ENCODE peak calls at places on chromosome 9, in seven cellular contexts. One of them, this sample, is unnamed.

GRCh38 chr9:131618071-131618479 is 72.8 kb downstream of the PRRT1B start:
- DNase-seq in neural progenitor cell: no peak
- DNase-seq in left ventricle myocardium inferior: peak; percentile 75
- DNase-seq in heart left ventricle: peak; percentile 76
- DNase-seq in HFF-Myc: no peak
- DNase-seq in cardiac muscle cell: peak; percentile 52
- DNase-seq in CD4-positive, alpha-beta memory T cell: no peak
- DNase-seq in this sample: no peak

GRCh38 chr9:125632321-125633115 is 74.5 kb downstream of the MAPKAP1 start:
- DNase-seq in neural progenitor cell: no peak
- DNase-seq in left ventricle myocardium inferior: no peak
- DNase-seq in heart left ventricle: no peak
- DNase-seq in HFF-Myc: no peak
- DNase-seq in cardiac muscle cell: no peak
- DNase-seq in CD4-positive, alpha-beta memory T cell: no peak
- DNase-seq in this sample: no peak

GRCh38 chr9:127928232-127929043 is 2.1 kb downstream of the PIP5KL1 start:
- DNase-seq in neural progenitor cell: no peak
- DNase-seq in left ventricle myocardium inferior: no peak
- DNase-seq in heart left ventricle: no peak
- DNase-seq in HFF-Myc: no peak
- DNase-seq in cardiac muscle cell: no peak
- DNase-seq in CD4-positive, alpha-beta memory T cell: no peak
- DNase-seq in this sample: no peak

GRCh38 chr9:35510745-35511428 is 21.0 kb downstream of the RUSC2 start:
- DNase-seq in neural progenitor cell: no peak
- DNase-seq in left ventricle myocardium inferior: peak; percentile 84
- DNase-seq in heart left ventricle: peak; percentile 77
- DNase-seq in HFF-Myc: peak; percentile 96
- DNase-seq in cardiac muscle cell: no peak
- DNase-seq in CD4-positive, alpha-beta memory T cell: no peak
- DNase-seq in this sample: no peak

GRCh38 chr9:127955294-127956015 is 17.8 kb upstream of the DPM2 start:
- DNase-seq in neural progenitor cell: peak; percentile 51
- DNase-seq in left ventricle myocardium inferior: peak; percentile 54
- DNase-seq in heart left ventricle: no peak
- DNase-seq in HFF-Myc: no peak
- DNase-seq in cardiac muscle cell: no peak
- DNase-seq in CD4-positive, alpha-beta memory T cell: peak; percentile 73
- DNase-seq in this sample: peak; percentile 71

GRCh38 chr9:3906437-3907213 is 380.8 kb upstream of the RFX3 start:
- DNase-seq in neural progenitor cell: no peak
- DNase-seq in left ventricle myocardium inferior: no peak
- DNase-seq in heart left ventricle: no peak
- DNase-seq in HFF-Myc: peak; percentile 81
- DNase-seq in cardiac muscle cell: no peak
- DNase-seq in CD4-positive, alpha-beta memory T cell: no peak
- DNase-seq in this sample: no peak

GRCh38 chr9:10112070-10112469 is 500.7 kb downstream of the PTPRD start:
- DNase-seq in neural progenitor cell: no peak
- DNase-seq in left ventricle myocardium inferior: no peak
- DNase-seq in heart left ventricle: no peak
- DNase-seq in HFF-Myc: no peak
- DNase-seq in cardiac muscle cell: no peak
- DNase-seq in CD4-positive, alpha-beta memory T cell: no peak
- DNase-seq in this sample: no peak

GRCh38 chr9:121673576-121673975 is 22.1 kb downstream of the DAB2IP start:
- DNase-seq in neural progenitor cell: no peak
- DNase-seq in left ventricle myocardium inferior: no peak
- DNase-seq in heart left ventricle: peak; percentile 46
- DNase-seq in HFF-Myc: no peak
- DNase-seq in cardiac muscle cell: no peak
- DNase-seq in CD4-positive, alpha-beta memory T cell: no peak
- DNase-seq in this sample: no peak

GRCh38 chr9:135050072-135050990 is 37.1 kb upstream of the OLFM1 start:
- DNase-seq in neural progenitor cell: no peak
- DNase-seq in left ventricle myocardium inferior: no peak
- DNase-seq in heart left ventricle: no peak
- DNase-seq in HFF-Myc: no peak
- DNase-seq in cardiac muscle cell: no peak
- DNase-seq in CD4-positive, alpha-beta memory T cell: no peak
- DNase-seq in this sample: no peak

GRCh38 chr9:137717776-137718327 is 99.0 kb downstream of the EHMT1 start:
- DNase-seq in neural progenitor cell: no peak
- DNase-seq in left ventricle myocardium inferior: no peak
- DNase-seq in heart left ventricle: no peak
- DNase-seq in HFF-Myc: no peak
- DNase-seq in cardiac muscle cell: no peak
- DNase-seq in CD4-positive, alpha-beta memory T cell: no peak
- DNase-seq in this sample: no peak

GRCh38 chr9:37424204-37424685 is 1.7 kb downstream of the GRHPR start:
- DNase-seq in neural progenitor cell: no peak
- DNase-seq in left ventricle myocardium inferior: no peak
- DNase-seq in heart left ventricle: no peak
- DNase-seq in HFF-Myc: no peak
- DNase-seq in cardiac muscle cell: no peak
- DNase-seq in CD4-positive, alpha-beta memory T cell: no peak
- DNase-seq in this sample: no peak

GRCh38 chr9:89482950-89483349 is 15.0 kb downstream of the SEMA4D start:
- DNase-seq in neural progenitor cell: no peak
- DNase-seq in left ventricle myocardium inferior: no peak
- DNase-seq in heart left ventricle: no peak
- DNase-seq in HFF-Myc: no peak
- DNase-seq in cardiac muscle cell: no peak
- DNase-seq in CD4-positive, alpha-beta memory T cell: no peak
- DNase-seq in this sample: no peak

GRCh38 chr9:131999692-132000551 is 79.7 kb downstream of the MED27 start:
- DNase-seq in neural progenitor cell: no peak
- DNase-seq in left ventricle myocardium inferior: no peak
- DNase-seq in heart left ventricle: no peak
- DNase-seq in HFF-Myc: peak; percentile 27
- DNase-seq in cardiac muscle cell: no peak
- DNase-seq in CD4-positive, alpha-beta memory T cell: no peak
- DNase-seq in this sample: no peak

GRCh38 chr9:92807031-92807756 is 42.6 kb upstream of the BICD2 start:
- DNase-seq in neural progenitor cell: peak; percentile 11
- DNase-seq in left ventricle myocardium inferior: no peak
- DNase-seq in heart left ventricle: no peak
- DNase-seq in HFF-Myc: no peak
- DNase-seq in cardiac muscle cell: no peak
- DNase-seq in CD4-positive, alpha-beta memory T cell: peak; percentile 9
- DNase-seq in this sample: no peak

GRCh38 chr9:79325501-79325900 is 246.3 kb upstream of the TLE4 start:
- DNase-seq in neural progenitor cell: no peak
- DNase-seq in left ventricle myocardium inferior: no peak
- DNase-seq in heart left ventricle: no peak
- DNase-seq in HFF-Myc: no peak
- DNase-seq in cardiac muscle cell: no peak
- DNase-seq in CD4-positive, alpha-beta memory T cell: no peak
- DNase-seq in this sample: no peak

GRCh38 chr9:28064241-28064640 is 491.0 kb upstream of the C9orf72 start:
- DNase-seq in neural progenitor cell: no peak
- DNase-seq in left ventricle myocardium inferior: no peak
- DNase-seq in heart left ventricle: no peak
- DNase-seq in HFF-Myc: no peak
- DNase-seq in cardiac muscle cell: no peak
- DNase-seq in CD4-positive, alpha-beta memory T cell: no peak
- DNase-seq in this sample: no peak

GRCh38 chr9:127723450-127723849 is 7.6 kb downstream of the TTC16 start:
- DNase-seq in neural progenitor cell: no peak
- DNase-seq in left ventricle myocardium inferior: no peak
- DNase-seq in heart left ventricle: no peak
- DNase-seq in HFF-Myc: no peak
- DNase-seq in cardiac muscle cell: no peak
- DNase-seq in CD4-positive, alpha-beta memory T cell: no peak
- DNase-seq in this sample: no peak

GRCh38 chr9:77899679-77900354 is 131.8 kb downstream of the GNAQ start:
- DNase-seq in neural progenitor cell: no peak
- DNase-seq in left ventricle myocardium inferior: no peak
- DNase-seq in heart left ventricle: no peak
- DNase-seq in HFF-Myc: no peak
- DNase-seq in cardiac muscle cell: no peak
- DNase-seq in CD4-positive, alpha-beta memory T cell: no peak
- DNase-seq in this sample: no peak

GRCh38 chr9:101566904-101567724 is 27.7 kb downstream of the PPP3R2 start:
- DNase-seq in neural progenitor cell: peak; percentile 45
- DNase-seq in left ventricle myocardium inferior: no peak
- DNase-seq in heart left ventricle: no peak
- DNase-seq in HFF-Myc: no peak
- DNase-seq in cardiac muscle cell: no peak
- DNase-seq in CD4-positive, alpha-beta memory T cell: peak; percentile 10
- DNase-seq in this sample: no peak

GRCh38 chr9:89720721-89721660 is 116.2 kb downstream of the GADD45G start:
- DNase-seq in neural progenitor cell: no peak
- DNase-seq in left ventricle myocardium inferior: no peak
- DNase-seq in heart left ventricle: no peak
- DNase-seq in HFF-Myc: no peak
- DNase-seq in cardiac muscle cell: no peak
- DNase-seq in CD4-positive, alpha-beta memory T cell: no peak
- DNase-seq in this sample: no peak

DNA sequence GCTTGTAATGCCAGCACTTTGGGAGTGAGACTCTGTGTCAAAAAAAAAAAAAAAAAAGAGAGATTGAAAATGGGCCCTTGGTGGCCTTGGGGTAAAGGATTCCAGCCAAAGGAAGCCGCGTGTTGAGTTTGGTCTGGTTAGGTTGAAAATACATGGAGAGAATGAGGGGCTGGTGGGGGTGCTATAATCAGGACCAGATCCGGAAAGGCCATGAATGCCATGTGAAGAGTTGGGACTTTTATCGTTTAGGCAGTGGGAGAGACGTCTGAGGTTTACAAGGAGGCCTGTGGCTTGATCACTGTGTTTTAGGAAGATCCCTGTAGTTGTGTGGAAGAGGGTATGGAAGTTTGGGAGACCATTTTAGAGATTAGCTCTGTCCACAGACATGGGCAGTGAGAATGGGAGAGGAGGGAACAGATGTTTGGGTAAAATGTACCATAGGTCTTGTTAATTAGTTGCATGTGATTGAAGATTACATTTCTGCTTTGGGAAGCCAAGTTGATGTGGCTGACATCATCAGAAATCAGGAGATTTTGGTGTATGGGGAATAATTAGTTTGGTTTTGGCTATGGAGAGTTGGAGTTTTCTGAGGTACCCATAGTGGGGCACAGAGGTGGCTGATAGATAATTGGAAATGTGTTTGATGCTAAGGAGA is 3.5 kb downstream of the MSANTD3 start:
- DNase-seq in neural progenitor cell: no peak
- DNase-seq in left ventricle myocardium inferior: no peak
- DNase-seq in heart left ventricle: no peak
- DNase-seq in HFF-Myc: no peak
- DNase-seq in cardiac muscle cell: no peak
- DNase-seq in CD4-positive, alpha-beta memory T cell: no peak
- DNase-seq in this sample: no peak
- H3K4me3 ChIP-seq in neural progenitor cell: no peak overlapping the region
- H3K4me3 ChIP-seq in left ventricle myocardium inferior: no peak overlapping the region
- H3K4me3 ChIP-seq in heart left ventricle: no peak overlapping the region
- H3K4me3 ChIP-seq in HFF-Myc: peak overlapping the region; percentile 37
- H3K4me3 ChIP-seq in cardiac muscle cell: no peak overlapping the region
- H3K4me3 ChIP-seq in CD4-positive, alpha-beta memory T cell: no peak overlapping the region
- H3K4me3 ChIP-seq in this sample: no peak overlapping the region

DNA sequence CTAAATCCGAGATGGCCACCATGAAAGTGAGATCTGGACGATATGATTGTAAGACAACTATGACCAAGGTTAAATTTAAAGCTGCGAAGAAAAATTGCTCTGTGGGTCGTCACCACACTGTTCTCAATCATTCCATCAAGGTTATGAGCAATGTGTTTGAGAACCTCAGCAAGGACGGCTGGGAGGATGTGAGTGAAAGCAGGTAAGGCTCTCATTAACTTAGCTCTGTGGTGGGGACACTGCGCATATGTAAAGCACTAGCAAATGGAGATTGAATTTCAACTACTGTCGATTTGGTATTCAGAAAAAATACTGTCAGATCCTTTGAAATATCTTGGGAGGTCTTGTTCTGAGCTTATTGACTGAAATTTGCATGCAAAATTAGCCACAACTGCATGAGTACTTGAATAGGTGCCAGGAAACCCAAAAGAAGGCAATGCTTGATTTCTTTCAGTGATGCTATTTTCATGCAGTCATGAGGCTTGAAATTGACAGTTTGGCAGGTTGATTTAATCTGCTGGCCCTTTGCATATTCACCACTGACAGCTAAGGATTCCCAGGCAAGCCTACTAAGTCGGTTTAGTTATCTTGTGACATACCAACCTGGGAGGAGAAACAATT is 183.9 kb upstream of the SH3GL2 start:
- DNase-seq in neural progenitor cell: no peak
- DNase-seq in left ventricle myocardium inferior: no peak
- DNase-seq in heart left ventricle: no peak
- DNase-seq in HFF-Myc: no peak
- DNase-seq in cardiac muscle cell: no peak
- DNase-seq in CD4-positive, alpha-beta memory T cell: no peak
- DNase-seq in this sample: no peak
- H3K4me3 ChIP-seq in neural progenitor cell: no peak overlapping the region
- H3K4me3 ChIP-seq in left ventricle myocardium inferior: no peak overlapping the region
- H3K4me3 ChIP-seq in heart left ventricle: no peak overlapping the region
- H3K4me3 ChIP-seq in HFF-Myc: no peak overlapping the region
- H3K4me3 ChIP-seq in cardiac muscle cell: no peak overlapping the region
- H3K4me3 ChIP-seq in CD4-positive, alpha-beta memory T cell: no peak overlapping the region
- H3K4me3 ChIP-seq in this sample: no peak overlapping the region

GRCh38 chr9:133993635-133994253 is 1.6 kb upstream of the VAV2 start:
- DNase-seq in neural progenitor cell: peak; percentile 25
- DNase-seq in left ventricle myocardium inferior: no peak
- DNase-seq in heart left ventricle: no peak
- DNase-seq in HFF-Myc: no peak
- DNase-seq in cardiac muscle cell: no peak
- DNase-seq in CD4-positive, alpha-beta memory T cell: no peak
- DNase-seq in this sample: no peak
- H3K4me3 ChIP-seq in neural progenitor cell: peak overlapping the region; percentile 87
- H3K4me3 ChIP-seq in left ventricle myocardium inferior: peak overlapping the region; percentile 70
- H3K4me3 ChIP-seq in heart left ventricle: peak overlapping the region; percentile 84
- H3K4me3 ChIP-seq in HFF-Myc: peak overlapping the region; percentile 77
- H3K4me3 ChIP-seq in cardiac muscle cell: peak overlapping the region; percentile 91
- H3K4me3 ChIP-seq in CD4-positive, alpha-beta memory T cell: no peak overlapping the region
- H3K4me3 ChIP-seq in this sample: peak overlapping the region; percentile 63

DNA sequence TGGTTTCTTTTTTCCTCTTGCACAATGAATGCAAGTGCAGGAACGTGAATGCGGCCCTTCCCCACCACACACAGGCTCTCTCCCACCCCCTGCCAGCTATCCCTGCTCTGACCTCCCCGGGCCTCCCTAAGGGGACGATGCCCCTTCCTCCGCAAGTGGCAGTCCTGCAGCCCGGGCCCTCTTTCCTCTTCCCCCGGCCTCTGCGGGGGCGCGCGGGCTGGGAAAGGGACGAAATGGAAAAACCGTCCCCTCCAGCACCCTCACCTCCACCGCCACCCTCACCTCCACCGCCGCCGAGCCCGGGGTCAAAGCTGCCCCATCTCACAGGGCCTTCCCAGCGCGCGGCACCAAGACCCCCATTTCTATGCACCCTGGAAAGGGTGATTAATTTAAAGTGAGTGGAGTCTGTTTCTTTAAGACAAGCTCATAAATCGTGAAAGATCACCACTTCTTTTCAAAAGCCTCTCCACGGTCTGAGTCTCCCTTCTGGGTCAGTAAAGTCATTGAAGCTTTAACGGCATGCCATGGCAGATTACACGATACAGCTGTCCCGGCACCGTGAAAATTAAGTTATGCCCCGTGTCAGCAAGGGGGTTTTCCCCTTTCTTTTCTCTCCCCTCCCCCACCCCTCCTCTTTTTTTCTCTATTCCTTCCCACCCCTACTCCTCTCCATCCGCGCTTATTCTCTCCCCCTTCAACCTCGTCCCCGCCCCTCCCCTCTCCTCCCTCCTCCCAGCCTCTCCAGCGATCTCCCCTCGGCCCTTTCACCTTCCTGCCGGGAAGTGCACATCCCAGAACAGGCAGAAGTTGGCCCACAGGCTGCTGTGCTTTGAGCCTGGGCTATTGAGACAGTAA is 44.5 kb downstream of the GAS1 start:
- DNase-seq in neural progenitor cell: peak; percentile 65
- DNase-seq in left ventricle myocardium inferior: no peak
- DNase-seq in heart left ventricle: no peak
- DNase-seq in HFF-Myc: no peak
- DNase-seq in cardiac muscle cell: no peak
- DNase-seq in CD4-positive, alpha-beta memory T cell: no peak
- DNase-seq in this sample: no peak
- H3K4me3 ChIP-seq in neural progenitor cell: peak overlapping the region; percentile 45
- H3K4me3 ChIP-seq in left ventricle myocardium inferior: peak overlapping the region; percentile 49
- H3K4me3 ChIP-seq in heart left ventricle: peak overlapping the region; percentile 43
- H3K4me3 ChIP-seq in HFF-Myc: no peak overlapping the region
- H3K4me3 ChIP-seq in cardiac muscle cell: peak overlapping the region; percentile 12
- H3K4me3 ChIP-seq in CD4-positive, alpha-beta memory T cell: no peak overlapping the region
- H3K4me3 ChIP-seq in this sample: peak overlapping the region; percentile 40